ENCODE peak calls at places on chromosome 9, in ten cellular contexts. One of them, this sample, is unnamed. For H3K9me3, the result is how much of the 10 kb centered on the place peaks cover.

GRCh38 chr9:121827251-121827967 is 176.0 kb downstream of the DAB2IP start:
- DNase-seq in endodermal cell: peak
- DNase-seq in A549: no peak
- DNase-seq in cardiac muscle cell: no peak
- DNase-seq in thoracic aorta: no peak
- DNase-seq in kidney: peak
- DNase-seq in body of pancreas: no peak
- DNase-seq in pancreas: no peak
- DNase-seq in lung: no peak
- DNase-seq in transverse colon: no peak
- DNase-seq in this sample: no peak

GRCh38 chr9:19935422-19935821 is 146.6 kb upstream of the SLC24A2 start:
- DNase-seq in transverse colon: no peak
- DNase-seq in body of pancreas: no peak
- DNase-seq in endodermal cell: peak
- DNase-seq in lung: no peak
- DNase-seq in pancreas: no peak
- DNase-seq in kidney: no peak
- DNase-seq in cardiac muscle cell: no peak
- DNase-seq in thoracic aorta: no peak
- DNase-seq in A549: no peak
- DNase-seq in this sample: no peak

GRCh38 chr9:126534431-126535186 is 79.1 kb upstream of the LMX1B start:
- DNase-seq in pancreas: peak
- DNase-seq in body of pancreas: no peak
- DNase-seq in kidney: peak
- DNase-seq in lung: no peak
- DNase-seq in endodermal cell: peak
- DNase-seq in A549: no peak
- DNase-seq in transverse colon: no peak
- DNase-seq in thoracic aorta: no peak
- DNase-seq in cardiac muscle cell: peak
- DNase-seq in this sample: no peak

GRCh38 chr9:97570899-97571298 is 62.3 kb downstream of the TSTD2 start:
- DNase-seq in transverse colon: no peak
- DNase-seq in pancreas: no peak
- DNase-seq in lung: no peak
- DNase-seq in A549: no peak
- DNase-seq in cardiac muscle cell: no peak
- DNase-seq in body of pancreas: no peak
- DNase-seq in endodermal cell: peak
- DNase-seq in kidney: no peak
- DNase-seq in thoracic aorta: no peak
- DNase-seq in this sample: no peak

GRCh38 chr9:109381011-109381729 is 60.3 kb upstream of the EPB41L4B start:
- DNase-seq in thoracic aorta: no peak
- DNase-seq in lung: no peak
- DNase-seq in body of pancreas: no peak
- DNase-seq in A549: no peak
- DNase-seq in cardiac muscle cell: no peak
- DNase-seq in kidney: no peak
- DNase-seq in pancreas: no peak
- DNase-seq in transverse colon: no peak
- DNase-seq in endodermal cell: no peak
- DNase-seq in this sample: no peak

GRCh38 chr9:90881648-90882047 is 80.0 kb downstream of the SYK start:
- DNase-seq in thoracic aorta: no peak
- DNase-seq in A549: no peak
- DNase-seq in endodermal cell: peak
- DNase-seq in transverse colon: peak
- DNase-seq in body of pancreas: no peak
- DNase-seq in cardiac muscle cell: no peak
- DNase-seq in lung: no peak
- DNase-seq in pancreas: no peak
- DNase-seq in kidney: no peak
- DNase-seq in this sample: no peak

GRCh38 chr9:91978739-91979414 is 28.8 kb upstream of the ROR2 start:
- DNase-seq in body of pancreas: peak
- DNase-seq in kidney: no peak
- DNase-seq in thoracic aorta: no peak
- DNase-seq in pancreas: no peak
- DNase-seq in endodermal cell: peak
- DNase-seq in transverse colon: no peak
- DNase-seq in lung: no peak
- DNase-seq in cardiac muscle cell: peak
- DNase-seq in A549: peak
- DNase-seq in this sample: peak

GRCh38 chr9:93198117-93198838 is 14.3 kb downstream of the WNK2 start:
- DNase-seq in pancreas: peak
- DNase-seq in body of pancreas: no peak
- DNase-seq in transverse colon: peak
- DNase-seq in endodermal cell: no peak
- DNase-seq in cardiac muscle cell: no peak
- DNase-seq in lung: no peak
- DNase-seq in kidney: peak
- DNase-seq in thoracic aorta: no peak
- DNase-seq in A549: no peak
- DNase-seq in this sample: no peak

GRCh38 chr9:72812622-72813111 is 140.2 kb downstream of the ALDH1A1 start:
- DNase-seq in A549: no peak
- DNase-seq in kidney: peak
- DNase-seq in thoracic aorta: no peak
- DNase-seq in pancreas: no peak
- DNase-seq in transverse colon: no peak
- DNase-seq in cardiac muscle cell: no peak
- DNase-seq in lung: no peak
- DNase-seq in endodermal cell: no peak
- DNase-seq in body of pancreas: no peak
- DNase-seq in this sample: no peak

GRCh38 chr9:79257215-79257614 is 314.6 kb upstream of the TLE4 start:
- DNase-seq in body of pancreas: peak
- DNase-seq in thoracic aorta: no peak
- DNase-seq in kidney: no peak
- DNase-seq in transverse colon: no peak
- DNase-seq in pancreas: peak
- DNase-seq in cardiac muscle cell: no peak
- DNase-seq in A549: no peak
- DNase-seq in endodermal cell: peak
- DNase-seq in lung: no peak
- DNase-seq in this sample: no peak

GRCh38 chr9:37420271-37421215 is 2.0 kb upstream of the GRHPR start:
- DNase-seq in kidney: no peak
- DNase-seq in thoracic aorta: no peak
- DNase-seq in A549: no peak
- DNase-seq in body of pancreas: no peak
- DNase-seq in lung: no peak
- DNase-seq in pancreas: no peak
- DNase-seq in transverse colon: no peak
- DNase-seq in endodermal cell: no peak
- DNase-seq in cardiac muscle cell: no peak
- DNase-seq in this sample: no peak

GRCh38 chr9:98038958-98039357 is 17.6 kb upstream of the NANS start:
- DNase-seq in pancreas: no peak
- DNase-seq in thoracic aorta: no peak
- DNase-seq in endodermal cell: peak
- DNase-seq in A549: no peak
- DNase-seq in kidney: no peak
- DNase-seq in cardiac muscle cell: no peak
- DNase-seq in body of pancreas: no peak
- DNase-seq in transverse colon: no peak
- DNase-seq in lung: no peak
- DNase-seq in this sample: no peak

GRCh38 chr9:72459308-72459707 is 62.1 kb upstream of the TMC1 start:
- DNase-seq in A549: no peak
- DNase-seq in pancreas: no peak
- DNase-seq in body of pancreas: no peak
- DNase-seq in kidney: no peak
- DNase-seq in thoracic aorta: no peak
- DNase-seq in transverse colon: no peak
- DNase-seq in cardiac muscle cell: no peak
- DNase-seq in endodermal cell: no peak
- DNase-seq in lung: no peak
- DNase-seq in this sample: no peak

GRCh38 chr9:127308559-127309429 is 44.2 kb downstream of the GARNL3 start:
- DNase-seq in A549: peak
- DNase-seq in endodermal cell: no peak
- DNase-seq in kidney: no peak
- DNase-seq in thoracic aorta: no peak
- DNase-seq in pancreas: no peak
- DNase-seq in lung: no peak
- DNase-seq in body of pancreas: no peak
- DNase-seq in cardiac muscle cell: no peak
- DNase-seq in transverse colon: no peak
- DNase-seq in this sample: no peak

GRCh38 chr9:21995652-21996275 is 1.2 kb downstream of the CDKN2B-AS1 start:
- DNase-seq in lung: peak
- DNase-seq in A549: no peak
- DNase-seq in transverse colon: peak
- DNase-seq in thoracic aorta: no peak
- DNase-seq in kidney: peak
- DNase-seq in pancreas: peak
- DNase-seq in body of pancreas: peak
- DNase-seq in endodermal cell: peak
- DNase-seq in cardiac muscle cell: peak
- DNase-seq in this sample: no peak

DNA sequence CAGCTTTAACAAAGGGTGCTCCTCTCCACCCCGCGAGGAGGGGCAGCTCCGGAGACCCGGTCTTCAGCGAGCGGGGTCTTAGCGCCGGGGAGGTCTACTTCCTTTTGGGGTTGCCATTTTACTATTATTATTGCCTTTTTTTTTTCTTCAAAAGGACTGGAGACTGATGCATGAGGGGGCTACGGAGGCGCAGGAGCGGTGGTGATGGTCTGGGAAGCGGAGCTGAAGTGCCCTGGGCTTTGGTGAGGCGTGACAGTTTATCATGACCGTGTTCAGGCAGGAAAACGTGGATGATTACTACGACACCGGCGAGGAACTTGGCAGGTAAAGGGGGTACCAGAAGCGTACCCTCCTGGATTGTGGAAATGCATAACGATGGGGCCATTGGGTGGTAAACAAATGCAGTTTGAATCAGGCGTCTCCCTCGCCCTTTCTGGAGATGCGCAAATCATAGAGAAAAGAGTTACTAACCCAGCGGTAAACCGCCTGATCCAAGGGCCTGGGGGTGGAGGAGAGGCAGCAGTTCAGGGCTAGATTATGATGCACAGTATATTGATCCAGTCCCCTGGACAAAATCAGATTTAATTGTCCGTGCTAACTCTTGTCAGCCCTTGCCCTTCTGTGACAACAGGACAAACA is 1.3 kb downstream of the DAPK1 start:
- DNase-seq in body of pancreas: peak
- DNase-seq in pancreas: no peak
- DNase-seq in thoracic aorta: no peak
- DNase-seq in endodermal cell: no peak
- DNase-seq in kidney: no peak
- DNase-seq in cardiac muscle cell: peak
- DNase-seq in A549: no peak
- DNase-seq in transverse colon: no peak
- DNase-seq in lung: no peak
- DNase-seq in this sample: no peak
- H3K4me3 ChIP-seq in body of pancreas: peak
- H3K4me3 ChIP-seq in pancreas: peak
- H3K4me3 ChIP-seq in thoracic aorta: peak
- H3K4me3 ChIP-seq in endodermal cell: peak
- H3K4me3 ChIP-seq in kidney: peak
- H3K4me3 ChIP-seq in cardiac muscle cell: peak
- H3K4me3 ChIP-seq in A549: peak
- H3K4me3 ChIP-seq in transverse colon: peak
- H3K4me3 ChIP-seq in lung: peak
- H3K4me3 ChIP-seq in this sample: no peak

DNA sequence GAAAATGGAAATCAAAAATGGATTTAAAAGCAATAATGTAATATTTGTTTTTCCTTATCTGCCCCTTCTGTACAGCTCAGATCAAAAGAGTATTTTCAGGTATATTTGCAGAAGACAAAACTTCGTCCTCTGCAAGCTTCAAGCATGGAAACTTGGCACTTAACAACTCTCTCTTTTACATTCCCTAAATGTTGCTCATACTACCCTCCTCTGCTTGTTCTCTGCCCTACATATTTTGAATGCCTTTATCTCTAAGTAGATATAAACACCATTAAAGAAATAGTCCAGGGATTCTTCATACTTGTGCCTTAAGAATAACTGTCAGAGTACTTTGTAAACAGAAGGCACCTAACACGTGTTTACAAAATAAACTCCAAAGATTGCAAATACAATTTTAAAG is 19.2 kb upstream of the SMC2 start:
- DNase-seq in kidney: no peak
- DNase-seq in cardiac muscle cell: no peak
- DNase-seq in A549: peak
- DNase-seq in body of pancreas: no peak
- DNase-seq in pancreas: no peak
- DNase-seq in transverse colon: no peak
- DNase-seq in endodermal cell: no peak
- DNase-seq in lung: no peak
- DNase-seq in thoracic aorta: no peak
- DNase-seq in this sample: peak
- H3K27ac ChIP-seq in kidney: no peak
- H3K27ac ChIP-seq in cardiac muscle cell: no peak
- H3K27ac ChIP-seq in A549: no peak
- H3K27ac ChIP-seq in body of pancreas: no peak
- H3K27ac ChIP-seq in pancreas: no peak
- H3K27ac ChIP-seq in transverse colon: peak
- H3K27ac ChIP-seq in endodermal cell: no peak
- H3K27ac ChIP-seq in lung: no peak
- H3K27ac ChIP-seq in thoracic aorta: no peak
- H3K27ac ChIP-seq in this sample: no peak

GRCh38 chr9:4879098-4879497 is 86.4 kb downstream of the RCL1 start:
- DNase-seq in cardiac muscle cell: no peak
- DNase-seq in lung: no peak
- DNase-seq in kidney: no peak
- DNase-seq in A549: no peak
- DNase-seq in pancreas: no peak
- DNase-seq in body of pancreas: no peak
- DNase-seq in transverse colon: no peak
- DNase-seq in endodermal cell: no peak
- DNase-seq in thoracic aorta: no peak
- DNase-seq in this sample: no peak
- H3K9me3 ChIP-seq in cardiac muscle cell: under half
- H3K9me3 ChIP-seq in lung: under half
- H3K9me3 ChIP-seq in kidney: under half
- H3K9me3 ChIP-seq in A549: under half
- H3K9me3 ChIP-seq in pancreas: under half
- H3K9me3 ChIP-seq in body of pancreas: under half
- H3K9me3 ChIP-seq in transverse colon: under half
- H3K9me3 ChIP-seq in endodermal cell: under half
- H3K9me3 ChIP-seq in thoracic aorta: under half
- H3K9me3 ChIP-seq in this sample: under half

DNA sequence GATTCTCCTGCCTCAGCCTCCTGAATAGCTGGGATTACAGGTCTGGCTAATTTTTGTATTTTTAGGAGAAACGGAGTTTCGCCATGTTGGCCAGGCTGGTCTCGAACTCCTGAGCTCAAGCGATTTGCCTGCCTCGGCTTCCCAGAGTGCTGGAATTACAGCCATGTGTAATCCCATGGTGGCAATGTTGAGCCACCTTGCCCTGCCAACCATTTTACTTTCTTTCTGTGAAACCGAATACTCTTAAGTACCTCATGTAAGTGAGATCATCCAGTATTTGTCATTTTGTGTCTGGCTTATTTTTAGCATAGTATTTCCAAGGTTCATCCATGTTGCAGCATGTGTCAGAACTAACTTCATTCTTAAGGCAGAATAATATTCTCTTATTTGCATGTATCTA is 8.2 kb downstream of the PRRC2B start:
- DNase-seq in cardiac muscle cell: no peak
- DNase-seq in kidney: no peak
- DNase-seq in endodermal cell: no peak
- DNase-seq in body of pancreas: no peak
- DNase-seq in pancreas: no peak
- DNase-seq in lung: no peak
- DNase-seq in A549: peak
- DNase-seq in transverse colon: no peak
- DNase-seq in thoracic aorta: no peak
- DNase-seq in this sample: no peak
- H3K4me3 ChIP-seq in cardiac muscle cell: no peak
- H3K4me3 ChIP-seq in kidney: no peak
- H3K4me3 ChIP-seq in endodermal cell: no peak
- H3K4me3 ChIP-seq in body of pancreas: no peak
- H3K4me3 ChIP-seq in pancreas: no peak
- H3K4me3 ChIP-seq in lung: no peak
- H3K4me3 ChIP-seq in A549: peak
- H3K4me3 ChIP-seq in transverse colon: no peak
- H3K4me3 ChIP-seq in thoracic aorta: peak
- H3K4me3 ChIP-seq in this sample: no peak

This sample was measured in AG04450.